ENCODE peak calls at places on chromosomes 13 and 19, in five cellular contexts. M is upper lobe of left lung; J is naive thymus-derived CD8-positive, alpha-beta T cell; U is activated naive CD8-positive, alpha-beta T cell treated with anti-CD3 and anti-CD28 coated beads, Interleukin-2, amount 10 ng/mL, durations not matched to agents 7 days and 5 days; D is left lung. I is an unnamed sample.

GRCh38 chr13:28161370-28161769 is 23.0 kb downstream of the PAN3 start:
- ATAC-seq in M (no peak), J (no peak), U (no peak), D (no peak), I (peak)

GRCh38 chr19:21197589-21198295 is 55.9 kb downstream of the ZNF431 start:
- ATAC-seq in M (no peak), J (no peak), U (no peak), D (no peak), I (no peak)

GRCh38 chr13:75480691-75481175 is 1.2 kb downstream of the TBC1D4 start:
- ATAC-seq in M (peak), J (peak), U (no peak), D (peak), I (peak)

GRCh38 chr13:66402546-66402945 is 827.6 kb downstream of the PCDH9 start:
- ATAC-seq in M (no peak), J (no peak), U (no peak), D (no peak), I (no peak)

GRCh38 chr13:89027694-89028306 is 1356.6 kb downstream of the SLITRK5 start:
- ATAC-seq in M (no peak), J (no peak), U (no peak), D (no peak), I (no peak)

GRCh38 chr19:12052057-12052570 is 647 bp downstream of the ZNF878 start:
- ATAC-seq in M (no peak), J (peak), U (no peak), D (peak), I (peak)

GRCh38 chr19:42178791-42179500 is 38.5 kb downstream of the DEDD2 start:
- ATAC-seq in M (peak), J (no peak), U (peak), D (no peak), I (no peak)

GRCh38 chr19:48768989-48769713 is 13.8 kb downstream of the FGF21 start:
- ATAC-seq in M (no peak), J (no peak), U (no peak), D (peak), I (no peak)

GRCh38 chr19:10226376-10227214 is 4.5 kb downstream of the S1PR2 start:
- ATAC-seq in M (peak), J (no peak), U (no peak), D (peak), I (no peak)

GRCh38 chr19:39296055-39296645 is at the start of gene IFNL1:
- ATAC-seq in M (peak), J (no peak), U (no peak), D (peak), I (no peak)

GRCh38 chr13:42612021-42612765 is 38.2 kb downstream of the TNFSF11 start:
- ATAC-seq in M (no peak), J (no peak), U (no peak), D (no peak), I (no peak)

I was measured in SK-N-SH treated with all-trans-retinoic acid at 6 μM for 48 hours.